ENCODE peak calls at places on chromosome 16, in eight cellular contexts. G is left ventricle myocardium inferior; S is NCI-H2081; M is HEK293T; T is AG08395; R is stimulated activated CD4-positive, alpha-beta T cell treated with anti-CD3 and anti-CD28 coated beads, Interleukin-15, amount 100 ng/mL, for 24 hours; U is activated CD8-positive, alpha-beta T cell treated with anti-CD3 and anti-CD28 coated beads, Interleukin-2, amount 10 ng/mL, durations not matched to agents 7 days and 5 days; V is pancreas. Z is an unnamed sample.

GRCh38 chr16:86256995-86257394 is 253.3 kb upstream of the FOXF1 start:
- DNase-seq in G (no peak), S (no peak), M (no peak), T (no peak), R (no peak), U (no peak), V (no peak), Z (no peak)

GRCh38 chr16:67248401-67249177 is at the start of gene SLC9A5:
- DNase-seq in G (peak; percentile 32), S (no peak), M (peak; percentile 46), T (peak; percentile 37), R (peak; percentile 52), U (peak; percentile 44), V (peak; percentile 52), Z (peak; percentile 16)

GRCh38 chr16:86462334-86463084 is 47.8 kb upstream of the FOXF1 start:
- DNase-seq in G (no peak), S (no peak), M (no peak), T (no peak), R (no peak), U (no peak), V (no peak), Z (no peak)

GRCh38 chr16:57892041-57892440 is 78.9 kb downstream of the CNGB1 start:
- DNase-seq in G (no peak), S (no peak), M (no peak), T (no peak), R (no peak), U (no peak), V (no peak), Z (no peak)

GRCh38 chr16:88645941-88646340 is 4.9 kb downstream of the CYBA start:
- DNase-seq in G (no peak), S (no peak), M (no peak), T (no peak), R (no peak), U (no peak), V (no peak), Z (no peak)

GRCh38 chr16:4957420-4957719 is 760 bp upstream of the SEC14L5 start:
- DNase-seq in G (no peak), S (no peak), M (no peak), T (no peak), R (no peak), U (no peak), V (no peak), Z (no peak)

GRCh38 chr16:56451753-56452689 is 667 bp downstream of the OGFOD1 start:
- DNase-seq in G (no peak), S (no peak), M (peak; percentile 53), T (peak; percentile 70), R (peak; percentile 16), U (peak; percentile 35), V (peak; percentile 53), Z (no peak)

GRCh38 chr16:28191364-28191985 is 20.3 kb downstream of the XPO6 start:
- DNase-seq in G (no peak), S (no peak), M (no peak), T (no peak), R (no peak), U (no peak), V (no peak), Z (no peak)

GRCh38 chr16:80716564-80717139 is 87.7 kb downstream of the CDYL2 start:
- DNase-seq in G (no peak), S (no peak), M (no peak), T (no peak), R (no peak), U (no peak), V (no peak), Z (no peak)

Z was measured in NCI-H446.